ENCODE peak calls at places on chromosomes 13 and 19, in four cellular contexts. W is CD4-positive, alpha-beta T cell; F is stimulated activated CD4-positive, alpha-beta T cell treated with anti-CD3 and anti-CD28 coated beads, Interleukin-4, amount 100 ng/mL, for 4 hours; Q is stimulated activated CD8-positive, alpha-beta memory T cell treated with anti-CD3 and anti-CD28 coated beads, Interleukin-12 subunit alpha, Interleukin-12 subunit beta, amount 100 ng/mL, for 4 hours. T is an unnamed sample.
A peak's percentile ranks its signal among the peaks of the same experiment; 100 is the strongest.

GRCh38 chr13:23928985-23929384 is 31.7 kb upstream of the C1QTNF9B start:
- DNase-seq in W (no peak), F (no peak), Q (no peak), T (no peak)

GRCh38 chr13:110130431-110130830 is 176.5 kb downstream of the COL4A1 start:
- DNase-seq in Q (no peak), W (no peak), F (no peak), T (no peak)

GRCh38 chr13:75889427-75889826 is 253.3 kb downstream of the LMO7 start:
- DNase-seq in F (no peak), W (no peak), Q (no peak), T (no peak)

GRCh38 chr19:57351867-57352266 is 796 bp downstream of the ZNF304 start:
- DNase-seq in F (no peak), Q (no peak), W (no peak), T (no peak)

GRCh38 chr13:25902946-25903345 is 148.9 kb downstream of the SHISA2 start:
- DNase-seq in F (no peak), Q (no peak), W (no peak), T (no peak)

GRCh38 chr13:109695402-109696190 is 90.8 kb downstream of the IRS2 start:
- DNase-seq in F (no peak), Q (no peak), W (no peak), T (no peak)

GRCh38 chr13:99013951-99014350 is 36.1 kb upstream of the DOCK9 start:
- DNase-seq in W (no peak), Q (no peak), F (no peak), T (no peak)

GRCh38 chr19:5681446-5682292 is 842 bp downstream of the HSD11B1L start:
- DNase-seq in W (no peak), F (no peak), Q (no peak), T (no peak)

GRCh38 chr19:53927745-53928144 is 18.7 kb downstream of the CACNG7 start:
- DNase-seq in W (no peak), Q (no peak), F (peak; percentile 16), T (no peak)

GRCh38 chr19:49104229-49104864 is 9.8 kb upstream of the LIN7B start:
- DNase-seq in F (no peak), W (no peak), Q (no peak), T (no peak)

GRCh38 chr13:112943309-112944125 is 25.5 kb upstream of the MCF2L start:
- DNase-seq in Q (no peak), F (peak; percentile 15), W (no peak), T (peak; percentile 43)

GRCh38 chr13:109971745-109972090 is 185.3 kb upstream of the IRS2 start:
- DNase-seq in F (no peak), W (no peak), Q (no peak), T (no peak)

GRCh38 chr13:111429064-111429558 is 108.7 kb downstream of the TEX29 start:
- DNase-seq in Q (no peak), W (no peak), F (peak; percentile 31), T (no peak)

GRCh38 chr19:48560095-48560530 is 8.1 kb downstream of the SULT2B1 start:
- DNase-seq in Q (no peak), W (no peak), F (no peak), T (no peak)

GRCh38 chr19:3470500-3471128 is 9.7 kb downstream of the SMIM24 start:
- DNase-seq in F (no peak), Q (no peak), W (no peak), T (no peak)

GRCh38 chr19:2771786-2772674 is 11.0 kb downstream of the SGTA start:
- DNase-seq in F (no peak), Q (no peak), W (no peak), T (no peak)

GRCh38 chr13:30409911-30410704 is 12.2 kb upstream of the UBE2L5 start:
- DNase-seq in Q (no peak), F (no peak), W (no peak), T (no peak)

GRCh38 chr13:42545842-42546241 is 28.1 kb upstream of the TNFSF11 start:
- DNase-seq in F (no peak), W (no peak), Q (no peak), T (no peak)

GRCh38 chr19:49687150-49687549 is 2.2 kb upstream of the ADM5 start:
- DNase-seq in Q (no peak), F (no peak), W (no peak), T (no peak)

GRCh38 chr13:25249001-25249543 is 38.2 kb downstream of the MTMR6 start:
- DNase-seq in Q (no peak), F (no peak), W (no peak), T (no peak)

GRCh38 chr13:49314344-49314882 is 66.7 kb downstream of the CDADC1 start:
- DNase-seq in W (no peak), F (no peak), Q (no peak), T (no peak)

GRCh38 chr13:107669356-107669755 is 546.0 kb downstream of the LIG4 start:
- DNase-seq in Q (no peak), W (no peak), F (no peak), T (no peak)

GRCh38 chr13:73364706-73365105 is 305.9 kb downstream of the KLF5 start:
- DNase-seq in W (no peak), F (no peak), Q (no peak), T (no peak)